ENCODE peak calls at places on chromosomes 2 and 18, in four cellular contexts. N is right lobe of liver; P is heart left ventricle; F is CD8-positive, alpha-beta T cell. H is an unnamed sample.

GRCh38 chr2:2782007-2782406 is 450.9 kb upstream of the MYT1L start:
- DNase-seq in P (no peak), F (no peak), N (no peak), H (no peak)

GRCh38 chr2:58634653-58635347 is 393.7 kb upstream of the FANCL start:
- DNase-seq in N (no peak), P (no peak), F (no peak), H (peak; percentile 19)

GRCh38 chr2:29215073-29215472 is 99.9 kb downstream of the CLIP4 start:
- DNase-seq in P (no peak), N (no peak), F (no peak), H (no peak)

GRCh38 chr18:61992285-61992684 is 99.5 kb upstream of the RNF152 start:
- DNase-seq in P (no peak), N (no peak), F (no peak), H (peak; percentile 52)

GRCh38 chr18:78506031-78506461 is 473.6 kb upstream of the SALL3 start:
- DNase-seq in P (no peak), N (no peak), F (no peak), H (no peak)

GRCh38 chr2:191376981-191377629 is 131.9 kb downstream of the MYO1B start:
- DNase-seq in F (no peak), P (peak; percentile 61), N (peak; percentile 68), H (peak; percentile 87)

GRCh38 chr2:196230051-196230450 is 58.7 kb upstream of the STK17B start:
- DNase-seq in N (no peak), P (no peak), F (peak; percentile 84), H (no peak)

GRCh38 chr2:43818761-43819160 is 19.9 kb downstream of the ABCG5 start:
- DNase-seq in F (no peak), N (peak; percentile 65), P (no peak), H (no peak)

GRCh38 chr2:7083580-7084509 is 166.6 kb downstream of the RNF144A start:
- DNase-seq in N (no peak), F (no peak), P (no peak), H (no peak)

GRCh38 chr2:219633276-219634065 is 6.0 kb downstream of the SLC4A3 start:
- DNase-seq in N (no peak), F (no peak), P (no peak), H (peak; percentile 41)

GRCh38 chr2:205686231-205687017 is 4.1 kb downstream of the NRP2 start:
- DNase-seq in P (no peak), N (peak; percentile 46), F (no peak), H (no peak)

GRCh38 chr2:43455735-43456642 is 139.8 kb downstream of the THADA start:
- DNase-seq in N (no peak), F (no peak), P (no peak), H (no peak)

GRCh38 chr2:164722604-164723338 is 101.5 kb upstream of the GRB14 start:
- DNase-seq in F (no peak), P (no peak), N (no peak), H (no peak)

GRCh38 chr2:7612969-7613368 is 695.8 kb downstream of the RNF144A start:
- DNase-seq in F (no peak), N (no peak), P (no peak), H (peak; percentile 20)

GRCh38 chr2:154813636-154814035 is 115.1 kb downstream of the KCNJ3 start:
- DNase-seq in F (no peak), N (no peak), P (no peak), H (no peak)

GRCh38 chr2:238847841-238848565 is at the start of gene TWIST2:
- DNase-seq in N (no peak), F (no peak), P (peak; percentile 72), H (peak; percentile 87)

GRCh38 chr2:191404568-191404991 is 159.4 kb downstream of the MYO1B start:
- DNase-seq in F (no peak), P (no peak), N (no peak), H (no peak)

GRCh38 chr2:235070063-235070706 is 118.4 kb downstream of the SH3BP4 start:
- DNase-seq in N (no peak), P (no peak), F (no peak), H (no peak)

GRCh38 chr2:10750610-10751009 is 29.2 kb downstream of the ATP6V1C2 start:
- DNase-seq in F (no peak), N (no peak), P (no peak), H (no peak)

GRCh38 chr2:198054299-198054698 is 249.9 kb downstream of the PLCL1 start:
- DNase-seq in F (peak; percentile 50), P (no peak), N (no peak), H (no peak)

GRCh38 chr18:31225668-31226067 is 63.0 kb upstream of the DSC1 start:
- DNase-seq in P (peak; percentile 64), F (no peak), N (no peak), H (peak; percentile 65)

GRCh38 chr2:219059725-219060682 is 717 bp downstream of the IHH start:
- DNase-seq in P (no peak), N (peak; percentile 39), F (no peak), H (no peak)

GRCh38 chr2:3115301-3116042 is 262.1 kb downstream of the EIPR1 start:
- DNase-seq in P (peak; percentile 8), F (no peak), N (no peak), H (no peak)

GRCh38 chr2:150472122-150472899 is 15.2 kb downstream of the RND3 start:
- DNase-seq in F (no peak), P (peak; percentile 63), N (peak; percentile 29), H (peak; percentile 92)
- H3K27ac ChIP-seq in F (no peak overlapping the region), P (peak overlapping the region; percentile 36), N (no peak overlapping the region), H (peak overlapping the region; percentile 73)

GRCh38 chr2:108803045-108803736 is 16.6 kb downstream of the CCDC138 start:
- DNase-seq in P (no peak), N (no peak), F (no peak), H (no peak)

GRCh38 chr2:108809936-108810335 is 23.4 kb downstream of the CCDC138 start:
- DNase-seq in F (no peak), P (no peak), N (no peak), H (no peak)

GRCh38 chr2:108806362-108806761 is 19.8 kb downstream of the CCDC138 start:
- DNase-seq in P (no peak), F (no peak), N (no peak), H (no peak)

GRCh38 chr2:108805782-108806181 is 19.2 kb downstream of the CCDC138 start:
- DNase-seq in F (no peak), N (no peak), P (no peak), H (no peak)

DNA sequence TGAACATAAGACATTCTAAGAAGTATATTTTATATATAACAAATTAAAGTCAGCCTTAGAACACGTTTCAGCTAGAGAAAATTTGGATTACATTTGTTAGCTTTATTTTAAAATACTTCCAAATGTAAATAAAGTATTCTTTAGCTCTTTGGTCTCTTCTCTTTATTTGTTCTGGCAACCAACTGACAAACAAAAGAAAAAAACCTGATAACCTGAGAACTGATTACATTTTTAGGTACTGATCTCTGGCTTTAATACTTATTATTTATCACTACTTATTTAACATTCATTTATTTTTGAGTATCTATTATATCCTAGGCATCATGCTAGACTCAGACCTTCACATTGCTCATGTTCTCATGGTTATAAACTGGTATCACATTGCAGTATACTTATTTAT is 18.5 kb downstream of the CCDC138 start:
- DNase-seq in F (no peak), N (no peak), P (no peak), H (no peak)
- H3K4me3 ChIP-seq in F (no peak overlapping the region), N (no peak overlapping the region), P (no peak overlapping the region), H (no peak overlapping the region)

GRCh38 chr18:3610818-3611217 is 160.8 kb downstream of the TGIF1 start:
- DNase-seq in F (no peak), P (no peak), N (no peak), H (no peak)

GRCh38 chr18:3612315-3612714 is 162.3 kb downstream of the TGIF1 start:
- DNase-seq in P (peak; percentile 5), F (no peak), N (no peak), H (no peak)

GRCh38 chr18:3608488-3608887 is 158.5 kb downstream of the TGIF1 start:
- DNase-seq in F (no peak), N (no peak), P (no peak), H (no peak)

GRCh38 chr18:3610188-3610708 is 160.3 kb downstream of the TGIF1 start:
- DNase-seq in F (no peak), N (no peak), P (no peak), H (no peak)

DNA sequence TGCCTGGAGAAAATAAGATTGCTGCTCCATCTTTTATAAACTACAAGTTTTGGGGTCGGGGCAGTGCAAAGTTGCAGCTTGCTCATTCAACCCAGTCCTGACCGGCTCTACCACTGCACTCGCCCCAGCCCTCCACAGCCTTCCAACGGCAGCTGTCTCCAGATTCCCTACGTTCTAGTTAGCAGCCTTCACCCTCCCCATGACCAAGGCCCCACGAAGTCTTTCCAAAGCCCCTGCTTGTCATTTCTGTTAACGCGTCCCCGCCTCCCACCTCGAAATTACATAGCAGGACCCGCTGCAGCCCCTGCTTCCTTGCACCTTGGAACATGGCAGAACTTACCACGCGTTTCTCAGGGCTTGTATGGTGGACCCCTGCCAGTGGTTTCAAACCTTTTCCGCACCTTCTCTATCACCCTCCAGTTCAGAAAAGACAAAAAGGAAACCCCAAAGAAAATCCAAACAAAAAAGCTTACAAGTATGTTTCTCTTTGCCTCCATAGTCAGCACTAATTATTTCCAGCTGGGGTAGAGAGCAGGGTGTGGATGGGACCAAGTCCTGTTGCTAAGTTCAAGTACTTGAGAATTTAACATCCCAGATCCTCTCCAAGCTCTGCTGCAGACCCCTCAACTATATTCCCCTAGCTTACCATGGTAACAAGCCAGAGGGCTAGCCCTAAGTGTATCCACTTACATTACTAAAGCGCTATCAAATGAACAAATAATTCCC is 161.5 kb downstream of the TGIF1 start:
- DNase-seq in P (no peak), N (no peak), F (no peak), H (no peak)
- H3K27ac ChIP-seq in P (no peak overlapping the region), N (no peak overlapping the region), F (no peak overlapping the region), H (no peak overlapping the region)

GRCh38 chr2:222271854-222272253 is 26.9 kb downstream of the PAX3 start:
- DNase-seq in N (no peak), F (no peak), P (no peak), H (no peak)

GRCh38 chr2:222272446-222273035 is 26.3 kb downstream of the PAX3 start:
- DNase-seq in N (no peak), F (no peak), P (no peak), H (no peak)

GRCh38 chr2:222269132-222269531 is 29.7 kb downstream of the PAX3 start:
- DNase-seq in N (no peak), F (no peak), P (no peak), H (no peak)

GRCh38 chr2:222268311-222268980 is 30.4 kb downstream of the PAX3 start:
- DNase-seq in P (no peak), N (no peak), F (no peak), H (no peak)

DNA sequence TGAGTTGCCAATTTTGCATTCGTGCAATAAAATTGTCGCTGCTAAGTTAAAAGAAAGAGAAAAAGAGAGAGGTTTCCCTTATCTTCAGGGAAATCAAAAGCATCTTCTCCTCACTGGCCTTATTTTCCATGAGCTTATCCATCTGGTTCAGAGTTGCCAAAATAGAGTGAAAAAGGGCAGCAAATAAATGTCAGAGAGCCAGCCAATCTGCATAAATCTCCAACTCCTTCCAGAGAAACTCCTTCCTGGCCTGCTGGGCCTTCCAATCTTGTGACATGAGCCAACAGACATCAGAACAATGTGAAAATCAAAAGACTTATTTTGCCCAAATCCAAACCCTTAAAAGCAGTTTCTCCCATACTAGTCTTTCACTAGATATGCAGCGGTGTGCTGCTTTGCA is 28.4 kb downstream of the PAX3 start:
- DNase-seq in F (no peak), P (no peak), N (no peak), H (no peak)
- H3K4me3 ChIP-seq in F (no peak overlapping the region), P (no peak overlapping the region), N (no peak overlapping the region), H (no peak overlapping the region)

GRCh38 chr2:226738821-226739507 is 60.7 kb downstream of the IRS1 start:
- DNase-seq in F (no peak), P (no peak), N (no peak), H (peak; percentile 55)
- H3K27ac ChIP-seq in F (no peak overlapping the region), P (peak overlapping the region; percentile 58), N (peak overlapping the region; percentile 93), H (peak overlapping the region; percentile 50)

GRCh38 chr18:52341617-52342381 is 1.8 kb downstream of the DCC start:
- DNase-seq in F (no peak), N (no peak), P (no peak), H (no peak)
- H3K4me3 ChIP-seq in F (no peak overlapping the region), N (no peak overlapping the region), P (no peak overlapping the region), H (no peak overlapping the region)

H was measured in SJSA1.